ENCODE peak calls at places on chromosomes 12 and 14, in nine cellular contexts. M, U, F, Y, S, R, J, D and V are unnamed samples.

GRCh38 chr14:75627406-75627805 is 33.3 kb downstream of the ERG28 start:
- DNase-seq in M (no peak), U (no peak), F (no peak), Y (no peak), S (no peak), R (no peak), J (no peak), D (no peak), V (no peak)

GRCh38 chr14:100604709-100605108 is 17.5 kb upstream of the BEGAIN start:
- DNase-seq in M (no peak), U (no peak), F (no peak), Y (no peak), S (no peak), R (no peak), J (no peak), D (no peak), V (no peak)

GRCh38 chr14:96168581-96168980 is 36.1 kb upstream of the BDKRB2 start:
- DNase-seq in M (no peak), U (peak), F (no peak), Y (no peak), S (no peak), R (no peak), J (no peak), D (no peak), V (no peak)

GRCh38 chr12:78192979-78193378 is 362.3 kb downstream of the NAV3 start:
- DNase-seq in M (no peak), U (no peak), F (no peak), Y (no peak), S (no peak), R (no peak), J (no peak), D (no peak), V (peak)

GRCh38 chr12:98373019-98373554 is 142.3 kb upstream of the TMPO start:
- DNase-seq in M (peak), U (peak), F (peak), Y (no peak), S (no peak), R (peak), J (no peak), D (no peak), V (peak)

GRCh38 chr12:2335109-2335508 is 282.3 kb downstream of the CACNA1C start:
- DNase-seq in M (no peak), U (no peak), F (peak), Y (no peak), S (no peak), R (no peak), J (no peak), D (no peak), V (peak)

GRCh38 chr12:56151672-56152131 is 685 bp upstream of the MYL6B start:
- DNase-seq in M (no peak), U (peak), F (no peak), Y (peak), S (peak), R (peak), J (peak), D (peak), V (peak)

GRCh38 chr14:50012644-50013043 is 103.7 kb downstream of the VCPKMT start:
- DNase-seq in M (no peak), U (no peak), F (no peak), Y (no peak), S (no peak), R (no peak), J (no peak), D (no peak), V (no peak)

GRCh38 chr12:23944067-23944466 is 5.4 kb downstream of the SOX5 start:
- DNase-seq in M (no peak), U (no peak), F (no peak), Y (no peak), S (no peak), R (no peak), J (no peak), D (no peak), V (peak)

GRCh38 chr12:121428883-121429282 is 29.0 kb downstream of the RNF34 start:
- DNase-seq in M (no peak), U (no peak), F (no peak), Y (no peak), S (no peak), R (no peak), J (no peak), D (no peak), V (no peak)

GRCh38 chr12:12717586-12718381 is 616 bp downstream of the CDKN1B start:
- DNase-seq in M (no peak), U (peak), F (no peak), Y (no peak), S (peak), R (peak), J (peak), D (no peak), V (peak)

GRCh38 chr14:68910540-68910939 is 68.6 kb downstream of the ACTN1 start:
- DNase-seq in M (peak), U (no peak), F (no peak), Y (no peak), S (no peak), R (no peak), J (no peak), D (no peak), V (no peak)

GRCh38 chr12:3303410-3304136 is 187.4 kb upstream of the PRMT8 start:
- DNase-seq in M (no peak), U (peak), F (no peak), Y (no peak), S (no peak), R (no peak), J (peak), D (no peak), V (peak)

GRCh38 chr12:7017870-7018349 is 366 bp downstream of the LPCAT3 start:
- DNase-seq in M (no peak), U (no peak), F (no peak), Y (no peak), S (no peak), R (no peak), J (no peak), D (no peak), V (no peak)

GRCh38 chr14:57389646-57390036 is 745 bp upstream of the NAA30 start:
- DNase-seq in M (no peak), U (peak), F (no peak), Y (no peak), S (no peak), R (no peak), J (peak), D (no peak), V (no peak)

GRCh38 chr12:66331814-66332213 is 29.5 kb downstream of the HELB start:
- DNase-seq in M (peak), U (no peak), F (no peak), Y (no peak), S (no peak), R (no peak), J (no peak), D (no peak), V (no peak)

GRCh38 chr14:52850520-52850919 is 59.1 kb upstream of the GNPNAT1 start:
- DNase-seq in M (no peak), U (no peak), F (no peak), Y (no peak), S (no peak), R (no peak), J (no peak), D (no peak), V (no peak)

GRCh38 chr12:569091-569676 is 94.1 kb downstream of the NINJ2 start:
- DNase-seq in M (no peak), U (no peak), F (no peak), Y (no peak), S (no peak), R (no peak), J (no peak), D (no peak), V (no peak)

GRCh38 chr14:54708161-54708560 is 141.2 kb downstream of the SAMD4A start:
- DNase-seq in M (no peak), U (no peak), F (no peak), Y (no peak), S (no peak), R (no peak), J (no peak), D (no peak), V (no peak)

GRCh38 chr12:8779862-8780261 is 42.6 kb upstream of the A2ML1 start:
- DNase-seq in M (no peak), U (no peak), F (no peak), Y (no peak), S (no peak), R (no peak), J (no peak), D (no peak), V (no peak)

GRCh38 chr14:96100171-96101064 is 61.3 kb downstream of the C14orf132 start:
- DNase-seq in M (peak), U (peak), F (peak), Y (peak), S (peak), R (peak), J (peak), D (peak), V (peak)

GRCh38 chr14:59771577-59771976 is 99.0 kb downstream of the RTN1 start:
- DNase-seq in M (peak), U (no peak), F (no peak), Y (no peak), S (no peak), R (no peak), J (no peak), D (no peak), V (no peak)

GRCh38 chr14:41605550-41606248 is 977 bp upstream of the LRFN5 start:
- DNase-seq in M (peak), U (peak), F (no peak), Y (no peak), S (no peak), R (no peak), J (no peak), D (no peak), V (peak)

GRCh38 chr12:76942276-76942675 is 63.5 kb upstream of the CSRP2 start:
- DNase-seq in M (peak), U (no peak), F (no peak), Y (no peak), S (no peak), R (no peak), J (no peak), D (no peak), V (no peak)

GRCh38 chr14:104383088-104383805 is 196.3 kb upstream of the C14orf180 start:
- DNase-seq in M (no peak), U (no peak), F (no peak), Y (no peak), S (no peak), R (no peak), J (no peak), D (no peak), V (no peak)

GRCh38 chr14:70113211-70113610 is 75.5 kb downstream of the SLC8A3 start:
- DNase-seq in M (no peak), U (no peak), F (no peak), Y (no peak), S (no peak), R (no peak), J (no peak), D (no peak), V (no peak)